ENCODE peak calls at places on chromosomes 5 and 9, in five cellular contexts. W is BE2C, H is colonic mucosa, C is thoracic aorta, E is uterus. G is an unnamed sample.
A peak's percentile ranks its signal among the peaks of the same experiment; 100 is the strongest.

GRCh38 chr9:127202461-127203139 is 62.0 kb upstream of the GARNL3 start:
- DNase-seq in W (no peak), E (no peak), C (no peak), H (no peak), G (no peak)

GRCh38 chr9:15512889-15513288 is 2.1 kb upstream of the PSIP1 start:
- DNase-seq in H (no peak), C (no peak), W (no peak), E (no peak), G (no peak)

GRCh38 chr5:98443916-98444315 is 329.5 kb upstream of the RGMB start:
- DNase-seq in C (no peak), H (no peak), E (no peak), W (no peak), G (no peak)

GRCh38 chr9:124392254-124392653 is 23.0 kb downstream of the PSMB7 start:
- DNase-seq in C (no peak), W (no peak), E (no peak), H (no peak), G (no peak)

GRCh38 chr5:179803651-179804598 is 2.7 kb downstream of the MGAT4B start:
- DNase-seq in C (no peak), H (peak; percentile 33), E (no peak), W (no peak), G (no peak)

GRCh38 chr5:149887622-149888183 is 56.9 kb downstream of the PDE6A start:
- DNase-seq in E (no peak), W (no peak), C (no peak), H (no peak), G (peak; percentile 51)

GRCh38 chr5:54311178-54311811 is 922 bp upstream of the ARL15 start:
- DNase-seq in E (no peak), H (no peak), C (no peak), W (no peak), G (no peak)

GRCh38 chr9:125749951-125750655 is 2.9 kb downstream of the PBX3 start:
- DNase-seq in W (no peak), C (no peak), H (no peak), E (no peak), G (no peak)

GRCh38 chr9:110114888-110115259 is 93.1 kb downstream of the C9orf152 start:
- DNase-seq in C (no peak), E (no peak), H (no peak), W (no peak), G (no peak)

GRCh38 chr9:22401671-22402070 is 45.0 kb upstream of the DMRTA1 start:
- DNase-seq in W (no peak), C (no peak), H (no peak), E (no peak), G (no peak)

GRCh38 chr5:41112486-41113455 is 41.6 kb upstream of the MROH2B start:
- DNase-seq in E (peak; percentile 22), C (no peak), H (no peak), W (no peak), G (no peak)

GRCh38 chr5:33136785-33137184 is 304.0 kb upstream of the TARS1 start:
- DNase-seq in W (no peak), E (no peak), C (no peak), H (no peak), G (no peak)

GRCh38 chr9:21761309-21761901 is 41.0 kb upstream of the MTAP start:
- DNase-seq in H (no peak), E (no peak), W (no peak), C (no peak), G (no peak)

GRCh38 chr5:43000198-43000840 is 39.8 kb downstream of the ANXA2R start:
- DNase-seq in E (no peak), W (no peak), H (no peak), C (no peak), G (no peak)

GRCh38 chr9:6382681-6383080 is 30.3 kb upstream of the UHRF2 start:
- DNase-seq in C (no peak), H (no peak), W (no peak), E (no peak), G (no peak)

GRCh38 chr9:89171693-89172092 is 6.9 kb downstream of the SHC3 start:
- DNase-seq in W (no peak), H (no peak), C (no peak), E (no peak), G (no peak)

GRCh38 chr5:179880848-179881590 is 22.4 kb upstream of the MRNIP start:
- DNase-seq in H (no peak), E (no peak), C (no peak), W (no peak), G (no peak)

GRCh38 chr5:96577909-96578308 is 84.3 kb upstream of the CAST start:
- DNase-seq in C (no peak), H (no peak), W (no peak), E (no peak), G (no peak)

GRCh38 chr9:133945314-133945975 is 46.7 kb downstream of the VAV2 start:
- DNase-seq in H (no peak), W (no peak), C (no peak), E (no peak), G (no peak)

GRCh38 chr5:2864515-2864914 is 113.0 kb upstream of the IRX2 start:
- DNase-seq in H (no peak), E (no peak), C (no peak), W (no peak), G (no peak)

GRCh38 chr5:68251386-68251785 is 35.8 kb downstream of the PIK3R1 start:
- DNase-seq in E (peak; percentile 68), C (no peak), H (no peak), W (no peak), G (no peak)

GRCh38 chr5:131794596-131794995 is 2.2 kb downstream of the FNIP1 start:
- DNase-seq in C (no peak), E (no peak), W (no peak), H (no peak), G (no peak)
- TF ChIP-seq CTCF in C (no peak), E (no peak), W (no peak), H (no peak), G (no peak)

GRCh38 chr5:125042243-125042887 is 295.9 kb upstream of the ZNF608 start:
- DNase-seq in H (no peak), W (no peak), C (no peak), E (no peak), G (no peak)

GRCh38 chr5:125041798-125042197 is 295.4 kb upstream of the ZNF608 start:
- DNase-seq in C (no peak), E (no peak), W (no peak), H (no peak), G (no peak)

GRCh38 chr5:125044491-125045282 is 298.2 kb upstream of the ZNF608 start:
- DNase-seq in E (no peak), W (no peak), H (no peak), C (no peak), G (no peak)

GRCh38 chr5:125045647-125046046 is 299.2 kb upstream of the ZNF608 start:
- DNase-seq in C (no peak), H (no peak), W (no peak), E (no peak), G (no peak)

GRCh38 chr5:125043781-125044391 is 297.4 kb upstream of the ZNF608 start:
- DNase-seq in C (no peak), W (peak; percentile 90), H (no peak), E (peak; percentile 22), G (peak; percentile 89)
- H3K4me3 ChIP-seq in C (no peak overlapping the region), W (peak overlapping the region; percentile 26), H (no peak overlapping the region), E (no peak overlapping the region), G (no peak overlapping the region)

GRCh38 chr9:113508111-113508749 is 44.7 kb downstream of the RGS3 start:
- DNase-seq in C (no peak), E (no peak), H (peak; percentile 93), W (no peak), G (no peak)
- TF ChIP-seq CTCF in C (no peak), E (no peak), H (peak; percentile 49), W (peak; percentile 22), G (peak; percentile 48)

GRCh38 chr9:137611623-137612609 is 6.4 kb downstream of the ARRDC1 start:
- DNase-seq in H (peak; percentile 94), C (no peak), E (peak; percentile 31), W (no peak), G (peak; percentile 72)

GRCh38 chr9:137612741-137613142 is 6.1 kb upstream of the EHMT1 start:
- DNase-seq in H (no peak), C (no peak), W (no peak), E (no peak), G (no peak)

GRCh38 chr9:137614631-137615386 is 4.0 kb upstream of the EHMT1 start:
- DNase-seq in W (no peak), C (no peak), E (no peak), H (no peak), G (no peak)

GRCh38 chr9:137613738-137614523 is 4.9 kb upstream of the EHMT1 start:
- DNase-seq in H (no peak), E (no peak), C (no peak), W (no peak), G (no peak)

DNA sequence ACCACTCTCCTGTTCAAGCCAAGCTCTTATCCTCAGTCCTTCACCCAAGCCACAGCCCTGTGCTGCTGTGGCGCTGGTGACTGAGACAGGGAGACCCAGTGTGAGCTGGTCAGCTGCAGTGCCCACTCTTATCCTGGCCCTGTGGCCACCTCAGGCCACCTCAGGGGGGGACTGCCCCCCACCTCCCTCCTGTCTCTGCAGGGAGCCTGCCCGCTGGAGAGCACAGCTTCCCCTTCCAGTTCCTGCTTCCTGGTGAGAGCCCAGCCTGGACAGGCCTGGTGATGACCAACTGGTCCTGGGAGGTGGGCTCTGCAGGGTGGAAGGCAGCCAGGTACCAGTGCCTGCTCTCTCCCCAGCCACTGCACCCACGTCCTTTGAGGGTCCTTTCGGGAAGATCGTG is 5.5 kb upstream of the EHMT1 start:
- DNase-seq in E (no peak), H (no peak), W (no peak), C (no peak), G (no peak)
- H3K4me3 ChIP-seq in E (no peak overlapping the region), H (no peak overlapping the region), W (no peak overlapping the region), C (no peak overlapping the region), G (no peak overlapping the region)

DNA sequence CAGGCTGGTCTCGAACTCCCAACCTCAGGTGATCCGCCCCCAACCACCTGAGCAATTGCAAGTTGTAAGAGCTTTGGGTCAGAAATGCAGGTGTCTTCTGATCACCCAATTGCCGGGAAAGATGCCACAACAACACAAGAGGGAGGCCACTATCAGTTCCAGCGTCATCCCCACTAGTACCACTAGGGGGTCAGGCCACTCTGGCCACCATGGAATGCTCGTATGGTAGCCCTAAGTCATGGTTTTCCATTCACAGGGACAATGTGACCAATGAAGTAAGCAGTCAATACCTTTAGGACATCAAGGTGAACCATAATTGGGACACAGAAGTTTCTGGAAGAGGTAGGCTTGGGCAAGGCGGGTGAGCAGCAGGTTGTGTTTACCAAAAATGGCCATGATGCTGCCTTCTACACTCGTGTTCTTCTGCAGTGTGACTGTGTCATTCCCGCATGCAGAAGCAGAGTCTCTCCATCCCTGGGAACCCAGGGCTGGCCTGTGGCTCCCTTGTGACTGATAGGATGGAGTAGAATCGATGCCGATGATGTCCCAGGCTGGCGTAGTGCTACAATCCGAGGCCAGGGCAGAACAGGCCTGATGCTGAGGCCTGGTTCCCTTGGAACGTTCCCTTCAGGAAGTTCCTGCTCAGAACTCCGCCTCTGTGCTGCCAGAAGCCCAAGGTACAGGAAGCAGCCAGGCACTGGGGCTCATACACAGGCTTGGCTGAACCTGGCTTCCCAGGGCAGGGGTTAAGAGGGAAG is 42.2 kb upstream of the ANKRD33B start:
- DNase-seq in H (no peak), W (peak; percentile 38), E (no peak), C (no peak), G (no peak)
- TF ChIP-seq CTCF in H (no peak), W (peak; percentile 64), E (no peak), C (no peak), G (peak; percentile 52)

GRCh38 chr5:1155191-1156032 is 43.5 kb upstream of the SLC12A7 start:
- DNase-seq in E (no peak), C (no peak), H (no peak), W (no peak), G (no peak)
- H3K4me3 ChIP-seq in E (no peak overlapping the region), C (no peak overlapping the region), H (no peak overlapping the region), W (no peak overlapping the region), G (no peak overlapping the region)

GRCh38 chr9:70881321-70881720 is 240.1 kb downstream of the TRPM3 start:
- DNase-seq in W (no peak), E (no peak), C (no peak), H (no peak), G (peak; percentile 99)
- TF ChIP-seq CTCF in W (no peak), E (no peak), C (no peak), H (no peak), G (no peak)